ENCODE peak calls at places on chromosomes 7 and 10, in nine cellular contexts. F, B, T, M, H, J, Y, U and C are unnamed samples.

GRCh38 chr7:36047254-36047653 is 105.8 kb upstream of the EEPD1 start:
- DNase-seq in F (no peak), M (no peak), Y (no peak), J (no peak), U (no peak), B (no peak), H (no peak), T (no peak), C (no peak)

GRCh38 chr10:15347205-15347604 is 23.9 kb downstream of the FAM171A1 start:
- DNase-seq in J (no peak), T (no peak), F (no peak), U (no peak), M (no peak), H (no peak), B (no peak), Y (no peak), C (no peak)

GRCh38 chr10:110423650-110424049 is 74.1 kb upstream of the DUSP5 start:
- DNase-seq in H (no peak), J (no peak), Y (no peak), F (no peak), U (no peak), B (no peak), M (no peak), T (no peak), C (no peak)

GRCh38 chr10:69241575-69241974 is 21.4 kb downstream of the HKDC1 start:
- DNase-seq in F (no peak), J (no peak), Y (no peak), H (no peak), T (no peak), M (no peak), U (no peak), B (no peak), C (no peak)

GRCh38 chr7:31986878-31987518 is 83.2 kb downstream of the PDE1C start:
- DNase-seq in H (no peak), T (no peak), F (no peak), B (no peak), J (no peak), Y (no peak), M (no peak), U (no peak), C (no peak)

GRCh38 chr7:426510-426909 is 93.1 kb downstream of the PDGFA start:
- DNase-seq in F (no peak), M (no peak), B (no peak), J (no peak), T (no peak), Y (no peak), U (no peak), H (no peak), C (no peak)

GRCh38 chr7:149775176-149775556 is 1.8 kb upstream of the ZNF467 start:
- DNase-seq in Y (no peak), F (no peak), M (no peak), T (no peak), H (no peak), J (no peak), B (no peak), U (no peak), C (no peak)

GRCh38 chr7:149723795-149724495 is 49.4 kb downstream of the ZNF467 start:
- DNase-seq in U (no peak), T (no peak), B (no peak), F (no peak), Y (no peak), M (no peak), H (no peak), J (no peak), C (no peak)

GRCh38 chr10:75395171-75395954 is 6.2 kb downstream of the ZNF503 start:
- DNase-seq in J (peak), F (peak), B (no peak), U (no peak), H (no peak), T (no peak), Y (peak), M (peak), C (no peak)

GRCh38 chr7:105863876-105864275 is 12.5 kb downstream of the ATXN7L1 start:
- DNase-seq in J (no peak), F (no peak), M (no peak), H (no peak), Y (no peak), T (no peak), B (no peak), U (no peak), C (no peak)

GRCh38 chr10:128064615-128065580 is 61.3 kb downstream of the MKI67 start:
- DNase-seq in M (peak), F (no peak), J (no peak), B (no peak), H (peak), T (peak), U (peak), Y (peak), C (no peak)

GRCh38 chr10:69961168-69961863 is 91.3 kb upstream of the MACROH2A2 start:
- DNase-seq in F (peak), U (no peak), J (no peak), T (no peak), M (no peak), H (no peak), Y (no peak), B (peak), C (no peak)

GRCh38 chr10:7611909-7612308 is 54.9 kb downstream of the ITIH5 start:
- DNase-seq in F (no peak), B (no peak), H (no peak), M (no peak), T (no peak), U (no peak), Y (no peak), J (no peak), C (no peak)